ENCODE peak calls at places on chromosome 7, in nine cellular contexts. X is mammary epithelial cell; S is CD8-positive, alpha-beta memory T cell; L is NCI-H1417; K is keratinocyte; N is stimulated activated naive B cell treated with anti-CD40 and anti-IgM and Interleukin-4, amounts not matched to agents 10 μg/mL and 1 μg/mL and 100 μg/mL, for 72 hours; W is stimulated activated CD4-positive, alpha-beta T cell treated with anti-CD3 and anti-CD28 coated beads, TNF-alpha, amount 100 ng/mL, for 4 hours; R is tibial nerve; A is fibroblast of the conjunctiva. T is an unnamed sample.
A peak's percentile ranks its signal among the peaks of the same experiment; 100 is the strongest.

GRCh38 chr7:13278020-13278419 is 590.6 kb downstream of the ARL4A start:
- DNase-seq in X (no peak), S (no peak), L (no peak), K (no peak), N (no peak), W (no peak), R (no peak), A (no peak), T (no peak)

GRCh38 chr7:101671783-101672356 is 42.8 kb upstream of the MYL10 start:
- DNase-seq in X (no peak), S (no peak), L (no peak), K (no peak), N (no peak), W (no peak), R (no peak), A (no peak), T (no peak)

GRCh38 chr7:139679731-139680594 is 97.8 kb downstream of the HIPK2 start:
- DNase-seq in X (no peak), S (no peak), L (no peak), K (no peak), N (no peak), W (no peak), R (no peak), A (no peak), T (no peak)

GRCh38 chr7:47991741-47992311 is 12.4 kb upstream of the HUS1 start:
- DNase-seq in X (peak; percentile 52), S (peak; percentile 81), L (no peak), K (no peak), N (peak; percentile 79), W (peak; percentile 57), R (peak; percentile 81), A (peak; percentile 60), T (peak; percentile 91)

GRCh38 chr7:69994907-69995542 is 396.8 kb downstream of the AUTS2 start:
- DNase-seq in X (no peak), S (no peak), L (peak; percentile 26), K (no peak), N (no peak), W (no peak), R (no peak), A (no peak), T (no peak)

GRCh38 chr7:83150310-83150709 is 12.4 kb downstream of the PCLO start:
- DNase-seq in X (no peak), S (no peak), L (no peak), K (no peak), N (no peak), W (no peak), R (no peak), A (no peak), T (no peak)

GRCh38 chr7:6257602-6258001 is 14.8 kb downstream of the CYTH3 start:
- DNase-seq in X (no peak), S (no peak), L (no peak), K (no peak), N (no peak), W (no peak), R (no peak), A (no peak), T (no peak)

GRCh38 chr7:17535776-17536175 is 237.3 kb downstream of the AHR start:
- DNase-seq in X (peak; percentile 33), S (no peak), L (no peak), K (no peak), N (no peak), W (no peak), R (no peak), A (no peak), T (no peak)

GRCh38 chr7:35491233-35491632 is 203.7 kb downstream of the HERPUD2 start:
- DNase-seq in X (no peak), S (no peak), L (no peak), K (no peak), N (no peak), W (no peak), R (no peak), A (no peak), T (no peak)

GRCh38 chr7:109020251-109020650 is 450.6 kb downstream of the DNAJB9 start:
- DNase-seq in X (no peak), S (no peak), L (no peak), K (no peak), N (no peak), W (no peak), R (no peak), A (no peak), T (no peak)

GRCh38 chr7:123770378-123770777 is 21.6 kb upstream of the WASL start:
- DNase-seq in X (peak; percentile 97), S (no peak), L (no peak), K (peak; percentile 52), N (no peak), W (no peak), R (no peak), A (peak; percentile 20), T (no peak)

GRCh38 chr7:16657656-16658279 is 11.8 kb downstream of the BZW2 start:
- DNase-seq in X (peak; percentile 47), S (no peak), L (no peak), K (no peak), N (no peak), W (no peak), R (no peak), A (peak; percentile 60), T (no peak)

GRCh38 chr7:16585540-16585939 is 58.9 kb downstream of the LRRC72 start:
- DNase-seq in X (no peak), S (no peak), L (no peak), K (no peak), N (no peak), W (no peak), R (no peak), A (no peak), T (no peak)

GRCh38 chr7:5541087-5541992 is 117.7 kb upstream of the TNRC18 start:
- DNase-seq in X (no peak), S (no peak), L (no peak), K (no peak), N (peak; percentile 52), W (no peak), R (no peak), A (no peak), T (no peak)

GRCh38 chr7:148356303-148356702 is 234.3 kb upstream of the C7orf33 start:
- DNase-seq in X (no peak), S (no peak), L (no peak), K (no peak), N (no peak), W (no peak), R (peak; percentile 53), A (no peak), T (no peak)

GRCh38 chr7:155648752-155649339 is 4.4 kb downstream of the RBM33 start:
- DNase-seq in X (no peak), S (no peak), L (no peak), K (no peak), N (no peak), W (no peak), R (no peak), A (no peak), T (no peak)

GRCh38 chr7:77727936-77728701 is 31.9 kb downstream of the RSBN1L start:
- DNase-seq in X (no peak), S (peak; percentile 7), L (peak; percentile 49), K (no peak), N (no peak), W (no peak), R (no peak), A (peak; percentile 53), T (no peak)

GRCh38 chr7:30162622-30163124 is 27.9 kb downstream of the MTURN start:
- DNase-seq in X (peak; percentile 79), S (no peak), L (peak; percentile 88), K (no peak), N (no peak), W (no peak), R (no peak), A (peak; percentile 42), T (no peak)